ENCODE peak calls at places on chromosomes 5 and 9, in ten cellular contexts. S is mammary epithelial cell, J is MCF 10A, E is dorsolateral prefrontal cortex, N is body of pancreas, C is prostate gland, V is ovary, L is pancreas, Y is type B pancreatic cell, Z is Calu3. B is an unnamed sample.

GRCh38 chr5:147805030-147805454 is 22.5 kb upstream of the JAKMIP2 start:
- DNase-seq in Z (no peak), E (no peak), L (no peak), J (peak), C (no peak), V (no peak), S (no peak), N (no peak), Y (no peak), B (no peak)

GRCh38 chr5:35009657-35010056 is 38.1 kb downstream of the AGXT2 start:
- DNase-seq in C (no peak), V (no peak), L (no peak), S (no peak), Z (no peak), Y (no peak), E (no peak), J (no peak), N (no peak), B (no peak)

GRCh38 chr9:80378669-80379293 is 807.0 kb downstream of the TLE4 start:
- DNase-seq in Z (no peak), Y (no peak), V (no peak), S (peak), N (no peak), C (no peak), J (peak), L (no peak), E (no peak), B (no peak)

GRCh38 chr5:120436996-120437395 is 27.1 kb upstream of the PRR16 start:
- DNase-seq in Y (no peak), C (no peak), E (no peak), V (no peak), Z (no peak), J (no peak), S (peak), L (no peak), N (no peak), B (no peak)

GRCh38 chr5:87405472-87406155 is 7.1 kb downstream of the CCNH start:
- DNase-seq in N (no peak), L (no peak), E (no peak), S (no peak), J (no peak), Z (no peak), Y (no peak), V (no peak), C (no peak), B (no peak)

GRCh38 chr5:53463909-53464621 is 16.4 kb upstream of the FST start:
- DNase-seq in E (no peak), V (no peak), N (no peak), S (no peak), J (no peak), Z (no peak), Y (no peak), L (no peak), C (no peak), B (no peak)

GRCh38 chr5:126516852-126517251 is 78.2 kb downstream of the ALDH7A1 start:
- DNase-seq in V (no peak), L (no peak), E (no peak), N (no peak), Y (no peak), J (no peak), S (peak), C (no peak), Z (no peak), B (no peak)

GRCh38 chr9:6073731-6074130 is 58.3 kb upstream of the RANBP6 start:
- DNase-seq in Z (no peak), C (no peak), V (no peak), J (no peak), L (no peak), E (no peak), S (no peak), N (no peak), Y (no peak), B (no peak)

GRCh38 chr9:2872307-2872940 is 28.5 kb upstream of the PUM3 start:
- DNase-seq in V (no peak), Y (no peak), S (peak), C (no peak), L (no peak), Z (peak), J (no peak), N (no peak), E (no peak), B (no peak)

GRCh38 chr5:69444127-69444754 is 29.3 kb downstream of the MARVELD2 start:
- DNase-seq in J (no peak), L (no peak), S (no peak), V (no peak), C (no peak), N (peak), Z (no peak), Y (no peak), E (no peak), B (no peak)

GRCh38 chr9:110591526-110591925 is 12.0 kb upstream of the SVEP1 start:
- DNase-seq in N (no peak), Y (no peak), Z (no peak), S (peak), C (no peak), L (no peak), V (no peak), J (no peak), E (no peak), B (no peak)

GRCh38 chr5:178990491-178990890 is 4.6 kb downstream of the GRM6 start:
- DNase-seq in V (no peak), Z (no peak), S (no peak), L (no peak), C (no peak), N (no peak), E (no peak), Y (no peak), J (no peak), B (no peak)

GRCh38 chr5:109656829-109657228 is 32.9 kb upstream of the MAN2A1 start:
- DNase-seq in J (peak), N (peak), E (peak), V (no peak), L (no peak), C (peak), Y (no peak), Z (no peak), S (peak), B (no peak)

GRCh38 chr5:134527961-134528424 is 2.5 kb downstream of the JADE2 start:
- DNase-seq in L (no peak), Y (no peak), E (no peak), C (no peak), S (no peak), V (no peak), Z (no peak), J (no peak), N (peak), B (no peak)

GRCh38 chr9:109579191-109579948 is 81.3 kb upstream of the PTPN3 start:
- DNase-seq in N (no peak), J (no peak), Y (no peak), V (no peak), L (no peak), E (no peak), C (no peak), Z (no peak), S (no peak), B (no peak)

GRCh38 chr5:96247733-96248132 is 185.3 kb downstream of the PCSK1 start:
- DNase-seq in C (no peak), S (no peak), Z (no peak), L (no peak), J (no peak), V (no peak), N (no peak), E (no peak), Y (no peak), B (no peak)

GRCh38 chr9:89361031-89361430 is 42.7 kb downstream of the SECISBP2 start:
- DNase-seq in C (no peak), J (no peak), E (no peak), N (no peak), V (peak), Y (no peak), L (no peak), S (no peak), Z (no peak), B (no peak)

GRCh38 chr5:15516486-15516885 is 16.5 kb downstream of the FBXL7 start:
- DNase-seq in J (no peak), Y (no peak), N (no peak), E (no peak), Z (no peak), V (no peak), S (no peak), L (no peak), C (no peak), B (no peak)

GRCh38 chr5:989961-990530 is 18.6 kb upstream of the NKD2 start:
- DNase-seq in N (peak), Y (no peak), V (no peak), C (no peak), J (no peak), E (no peak), L (peak), S (no peak), Z (no peak), B (peak)

DNA sequence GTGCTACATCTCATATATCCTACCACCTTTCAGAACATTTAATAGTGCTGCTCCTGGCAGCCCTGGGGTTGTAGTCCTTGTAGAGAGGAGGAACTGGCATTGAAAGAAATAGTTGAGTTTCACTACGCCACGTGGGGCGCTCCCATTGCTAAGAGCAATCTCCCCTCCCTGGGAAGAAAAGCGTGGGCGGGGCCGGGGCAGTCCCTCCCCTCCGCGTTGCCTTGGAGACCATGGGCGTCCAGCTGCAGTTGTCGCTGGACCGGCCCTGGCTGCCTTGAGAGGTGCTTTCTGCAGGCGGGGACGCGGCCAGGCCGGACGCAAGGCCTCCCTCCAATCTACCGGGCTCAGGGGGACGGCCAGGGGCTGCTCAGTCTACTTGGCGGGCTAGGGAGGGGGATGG is 368 bp upstream of the CCDC180 start:
- DNase-seq in S (peak), C (peak), V (peak), Y (no peak), Z (no peak), N (peak), E (peak), J (no peak), L (peak), B (peak)
- TF ChIP-seq CTCF in S (peak), C (no peak), V (no peak), Y (peak), Z (no peak), N (no peak), E (no peak), J (no peak), L (no peak), B (no peak)

GRCh38 chr5:84383816-84384603 is 670 bp downstream of the EDIL3 start:
- DNase-seq in Z (no peak), Y (peak), L (peak), J (no peak), E (peak), V (peak), C (no peak), S (peak), N (no peak), B (peak)

GRCh38 chr5:84381501-84382362 is 2.9 kb downstream of the EDIL3 start:
- DNase-seq in E (peak), Z (peak), S (peak), J (no peak), Y (no peak), C (no peak), N (no peak), L (no peak), V (no peak), B (no peak)

GRCh38 chr5:84383296-84383815 is 1.3 kb downstream of the EDIL3 start:
- DNase-seq in V (no peak), Z (no peak), C (no peak), E (no peak), Y (no peak), L (no peak), S (no peak), N (no peak), J (no peak), B (no peak)

GRCh38 chr5:84384604-84385575 is at the start of gene EDIL3:
- DNase-seq in L (peak), Z (peak), C (no peak), V (peak), E (peak), Y (peak), N (peak), S (peak), J (no peak), B (peak)

GRCh38 chr5:84382363-84383295 is 2.1 kb downstream of the EDIL3 start:
- DNase-seq in Y (peak), S (peak), Z (peak), V (peak), C (peak), E (peak), J (peak), N (peak), L (peak), B (peak)
- TF ChIP-seq CTCF in Y (peak), S (no peak), Z (no peak), V (no peak), C (no peak), E (no peak), J (no peak), N (no peak), L (no peak), B (no peak)

GRCh38 chr9:34675048-34675714 is 12.7 kb upstream of the CCL27 start:
- DNase-seq in S (peak), N (peak), Y (no peak), V (peak), C (no peak), Z (peak), L (peak), J (peak), E (peak), B (peak)
- TF ChIP-seq CTCF in S (peak), N (peak), Y (peak), V (no peak), C (peak), Z (peak), L (peak), J (peak), E (peak), B (peak)

GRCh38 chr9:99169982-99170761 is 51.6 kb downstream of the ALG2 start:
- DNase-seq in N (no peak), V (no peak), Y (no peak), J (no peak), E (no peak), C (no peak), L (no peak), Z (no peak), S (no peak), B (peak)
- TF ChIP-seq CTCF in N (no peak), V (no peak), Y (peak), J (no peak), E (no peak), C (no peak), L (no peak), Z (no peak), S (no peak), B (no peak)

DNA sequence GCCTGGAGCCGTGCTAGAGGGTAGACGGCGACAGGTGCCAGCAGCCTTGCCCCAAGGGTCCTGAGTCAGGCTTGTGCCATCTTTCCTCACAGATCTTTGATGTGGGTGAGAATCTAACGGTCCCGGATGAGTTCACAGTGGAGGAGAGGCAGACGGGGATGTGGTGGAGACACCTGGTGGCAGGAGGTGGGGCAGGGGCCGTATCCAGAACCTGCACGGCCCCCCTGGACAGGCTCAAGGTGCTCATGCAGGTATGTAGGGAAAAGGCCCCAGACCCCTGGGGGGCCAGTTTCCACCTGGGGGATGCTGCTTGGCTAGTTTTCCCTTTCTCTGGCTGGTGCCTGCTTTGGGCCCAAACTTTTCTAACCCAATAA is 24.0 kb downstream of the PTGES2 start:
- DNase-seq in Y (no peak), Z (no peak), V (peak), S (no peak), J (no peak), L (no peak), C (no peak), E (no peak), N (no peak), B (no peak)
- TF ChIP-seq CTCF in Y (peak), Z (no peak), V (no peak), S (peak), J (peak), L (no peak), C (no peak), E (no peak), N (peak), B (peak)

DNA sequence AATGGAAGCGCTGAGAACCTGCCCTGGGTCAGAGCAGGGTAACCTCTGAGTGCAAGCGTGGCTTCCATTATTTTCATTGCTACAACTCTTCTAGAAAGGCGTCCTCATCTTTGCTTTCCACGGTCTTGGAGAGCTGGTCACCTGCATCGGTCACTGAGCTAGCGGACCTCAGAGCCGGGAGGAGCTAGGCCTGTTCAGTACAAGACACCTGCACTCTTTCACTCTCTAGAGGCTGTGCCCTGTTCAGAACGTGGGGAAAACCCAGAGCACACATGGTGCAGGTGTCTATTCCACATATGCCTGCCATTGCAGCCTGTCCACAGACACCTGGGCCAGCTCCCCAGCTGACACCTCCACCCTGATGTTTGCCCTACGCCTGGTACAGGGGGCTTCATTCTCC is 147.8 kb upstream of the IRX2 start:
- DNase-seq in C (no peak), J (no peak), Y (peak), Z (no peak), N (no peak), L (no peak), V (no peak), S (no peak), E (no peak), B (no peak)
- TF ChIP-seq CTCF in C (no peak), J (no peak), Y (no peak), Z (no peak), N (no peak), L (no peak), V (no peak), S (no peak), E (no peak), B (no peak)

GRCh38 chr5:144473650-144474049 is 303.0 kb downstream of the KCTD16 start:
- DNase-seq in Y (no peak), L (no peak), Z (no peak), E (no peak), J (no peak), N (no peak), S (no peak), C (no peak), V (no peak), B (no peak)

GRCh38 chr5:144469106-144469505 is 298.4 kb downstream of the KCTD16 start:
- DNase-seq in Z (no peak), E (no peak), N (no peak), J (no peak), Y (no peak), S (no peak), V (no peak), C (no peak), L (no peak), B (no peak)

GRCh38 chr5:144465441-144465840 is 294.8 kb downstream of the KCTD16 start:
- DNase-seq in V (no peak), J (no peak), Z (no peak), N (no peak), Y (no peak), C (no peak), S (no peak), L (no peak), E (no peak), B (no peak)

GRCh38 chr5:144468542-144468941 is 297.9 kb downstream of the KCTD16 start:
- DNase-seq in S (no peak), C (no peak), J (no peak), Y (no peak), L (no peak), V (no peak), E (no peak), Z (no peak), N (no peak), B (no peak)

GRCh38 chr5:144467795-144468194 is 297.1 kb downstream of the KCTD16 start:
- DNase-seq in E (no peak), Z (peak), Y (no peak), V (no peak), N (peak), J (peak), C (peak), L (no peak), S (peak), B (peak)
- TF ChIP-seq CTCF in E (peak), Z (no peak), Y (peak), V (no peak), N (peak), J (peak), C (peak), L (peak), S (peak), B (peak)

DNA sequence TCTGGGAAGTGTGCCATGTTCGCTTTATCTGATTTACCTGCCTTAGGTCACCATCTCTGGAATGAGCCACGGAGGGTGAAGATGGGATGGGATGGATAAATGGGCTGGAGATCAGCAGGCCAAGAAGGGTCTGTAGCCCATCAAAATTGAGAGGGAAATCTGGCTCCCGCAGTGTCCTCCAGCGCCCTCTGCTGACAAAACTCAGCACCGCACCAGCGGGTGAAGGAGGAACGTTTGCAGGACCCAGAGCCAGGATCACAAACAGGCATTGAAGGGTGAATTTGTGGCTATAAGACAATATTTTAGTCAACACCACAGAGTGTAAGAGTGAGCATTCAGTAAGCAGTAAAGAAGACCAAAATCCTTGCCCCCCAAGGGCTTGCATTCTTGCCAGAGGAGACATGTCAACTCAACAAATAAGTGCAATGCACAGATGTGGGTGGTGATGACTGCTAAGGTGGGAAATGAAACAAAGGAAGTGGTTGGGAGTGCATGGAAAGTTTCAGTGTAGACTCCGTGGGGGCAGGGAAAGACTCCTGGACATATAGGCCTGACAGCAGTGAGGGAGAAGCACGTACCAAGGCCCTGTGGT is 124.4 kb downstream of the TENT4A start:
- DNase-seq in J (peak), Z (peak), E (no peak), C (no peak), N (no peak), Y (no peak), V (no peak), S (no peak), L (no peak), B (peak)
- TF ChIP-seq CTCF in J (peak), Z (peak), E (peak), C (no peak), N (peak), Y (peak), V (peak), S (peak), L (peak), B (peak)

B was measured in WTC11.